ENCODE peak calls at places on chromosomes 4 and X, in five cellular contexts. I, W, J, T and O are unnamed samples.
A peak's percentile ranks its signal among the peaks of the same experiment; 100 is the strongest.

GRCh38 chr4:105387466-105387865 is 86.4 kb downstream of the PPA2 start:
- DNase-seq in I (no peak), W (no peak), J (no peak), T (no peak), O (no peak)

GRCh38 chr4:14987054-14987453 is 15.2 kb upstream of the CPEB2 start:
- DNase-seq in I (no peak), W (no peak), J (no peak), T (no peak), O (no peak)

GRCh38 chr4:173218411-173219125 is 50.0 kb downstream of the GALNT7 start:
- DNase-seq in I (no peak), W (no peak), J (no peak), T (no peak), O (no peak)

GRCh38 chr4:3613980-3614730 is 81.9 kb upstream of the LRPAP1 start:
- DNase-seq in I (peak; percentile 54), W (no peak), J (peak; percentile 94), T (no peak), O (no peak)

GRCh38 chr4:137510866-137511265 is 21.4 kb downstream of the PCDH18 start:
- DNase-seq in I (no peak), W (no peak), J (no peak), T (no peak), O (no peak)

GRCh38 chrX:20378291-20378920 is 111.7 kb upstream of the RPS6KA3 start:
- DNase-seq in I (no peak), W (no peak), J (no peak), T (no peak), O (no peak)

GRCh38 chr4:150578745-150579470 is 3.0 kb upstream of the MAB21L2 start:
- DNase-seq in I (no peak), W (no peak), J (no peak), T (no peak), O (no peak)

GRCh38 chrX:63657821-63658220 is 127.2 kb downstream of the ARHGEF9 start:
- DNase-seq in I (no peak), W (peak; percentile 72), J (no peak), T (no peak), O (no peak)

GRCh38 chr4:6502147-6502546 is 29.7 kb upstream of the PPP2R2C start:
- DNase-seq in I (no peak), W (no peak), J (no peak), T (no peak), O (peak; percentile 12)

GRCh38 chr4:108830509-108831244 is 67.8 kb upstream of the ETNPPL start:
- DNase-seq in I (no peak), W (peak; percentile 84), J (peak; percentile 33), T (no peak), O (no peak)

GRCh38 chr4:74258949-74259348 is 49.3 kb upstream of the EPGN start:
- DNase-seq in I (no peak), W (no peak), J (peak; percentile 78), T (no peak), O (no peak)

GRCh38 chr4:176156656-176157055 is 38.7 kb downstream of the SPATA4 start:
- DNase-seq in I (no peak), W (no peak), J (no peak), T (no peak), O (no peak)

GRCh38 chr4:54234497-54235205 is 5.6 kb downstream of the PDGFRA start:
- DNase-seq in I (no peak), W (no peak), J (no peak), T (no peak), O (no peak)

GRCh38 chr4:4836044-4836443 is 23.4 kb upstream of the MSX1 start:
- DNase-seq in I (no peak), W (no peak), J (no peak), T (no peak), O (no peak)

GRCh38 chrX:10569946-10570345 is 50.4 kb downstream of the MID1 start:
- DNase-seq in I (no peak), W (no peak), J (no peak), T (no peak), O (no peak)

DNA sequence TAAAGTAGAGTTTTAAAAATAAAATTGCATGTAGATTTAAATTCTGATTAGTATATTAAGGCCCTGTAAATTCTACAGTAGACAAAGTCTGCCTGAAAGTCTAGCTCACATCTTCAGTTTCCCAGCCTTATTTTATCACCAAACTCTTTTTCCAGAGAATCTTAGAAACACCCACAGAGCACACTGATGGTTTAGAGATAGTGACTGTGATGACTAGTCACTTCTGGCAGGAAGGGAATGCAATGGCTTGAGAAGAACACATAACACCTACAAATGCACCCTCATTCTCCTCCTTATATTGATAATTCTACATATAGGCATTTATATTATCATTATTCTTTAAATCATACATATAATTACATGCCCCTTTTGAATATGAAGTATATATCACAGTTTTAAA is 232.9 kb downstream of the ARAP2 start:
- DNase-seq in I (no peak), W (no peak), J (no peak), T (no peak), O (no peak)
- H3K27ac ChIP-seq in I (no peak overlapping the region), W (no peak overlapping the region), J (no peak overlapping the region), T (no peak overlapping the region), O (no peak overlapping the region)

GRCh38 chr4:18113710-18114331 is 92.3 kb upstream of the LCORL start:
- DNase-seq in I (no peak), W (no peak), J (no peak), T (no peak), O (no peak)
- H3K9me3 ChIP-seq in I (no peaks in the 10 kb centered on the region), W (no peaks in the 10 kb centered on the region), J (no peaks in the 10 kb centered on the region), T (no peaks in the 10 kb centered on the region), O (no peaks in the 10 kb centered on the region)

DNA sequence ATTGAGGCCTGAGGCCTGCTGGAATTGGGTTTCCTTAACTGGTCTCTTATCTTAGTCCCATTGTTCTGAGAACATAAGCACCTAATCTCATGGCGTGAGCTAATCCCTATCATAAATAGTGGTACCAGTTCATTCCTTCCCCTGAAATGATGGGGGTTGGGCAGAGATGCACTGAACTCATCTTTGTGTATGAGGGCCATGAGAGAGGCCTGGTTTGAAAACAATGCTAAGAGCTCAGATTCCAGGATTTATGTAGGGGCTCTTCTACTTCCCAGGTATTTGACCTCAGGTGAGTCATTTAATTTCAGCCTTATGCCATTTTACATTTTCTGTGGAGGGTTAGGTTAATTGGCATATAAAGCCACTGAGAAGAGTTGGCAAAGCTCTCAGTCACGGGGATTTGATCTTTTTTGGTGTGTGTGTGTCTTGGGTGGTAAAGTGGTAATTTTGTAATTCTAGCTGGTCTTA is 4.4 kb downstream of the RBM3 start:
- DNase-seq in I (no peak), W (no peak), J (no peak), T (no peak), O (no peak)
- TF ChIP-seq POLR2A in I (no peak), W (no peak), J (no peak), T (no peak), O (no peak)

DNA sequence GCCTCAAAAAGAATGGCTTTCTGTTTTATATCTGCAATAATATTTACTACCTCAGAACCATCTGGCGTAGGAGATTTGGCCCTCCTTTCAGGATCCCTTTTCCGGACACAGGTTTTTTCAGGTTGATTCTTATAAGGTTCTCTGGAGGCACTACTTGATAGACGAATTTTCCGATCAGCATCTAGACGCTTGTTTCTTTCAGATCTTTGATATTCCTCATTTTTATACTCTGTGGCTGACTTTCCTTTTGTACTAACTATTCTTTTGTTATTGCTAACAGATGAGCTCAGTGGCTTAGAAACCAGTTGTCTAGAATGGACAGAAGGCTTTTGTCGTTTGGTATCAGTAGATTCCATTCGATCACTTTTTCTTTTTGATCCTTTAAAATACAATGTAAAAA is 12.4 kb downstream of the YTHDC1 start:
- DNase-seq in I (no peak), W (no peak), J (no peak), T (no peak), O (no peak)
- H3K27ac ChIP-seq in I (no peak overlapping the region), W (no peak overlapping the region), J (no peak overlapping the region), T (no peak overlapping the region), O (no peak overlapping the region)